ENCODE peak calls at places on chromosome 10, in ten cellular contexts. One of them, this sample, is unnamed.
A peak's percentile ranks its signal among the peaks of the same experiment; 100 is the strongest.

GRCh38 chr10:101123085-101123814 is 7.8 kb upstream of the TLX1 start:
- DNase-seq in stimulated activated CD8-positive, alpha-beta memory T cell treated with anti-CD3 and anti-CD28 coated beads, Interleukin-12 subunit alpha, Interleukin-12 subunit beta, amount 100 ng/mL, for 1 hour: no peak
- DNase-seq in astrocyte of the cerebellum: no peak
- DNase-seq in anterior cingulate cortex: no peak
- DNase-seq in pons: no peak
- DNase-seq in activated naive CD8-positive, alpha-beta T cell treated with anti-CD3 and anti-CD28 coated beads for 36 hours: no peak
- DNase-seq in GM12878: no peak
- DNase-seq in activated T-cell treated with anti-CD3 and anti-CD28 coated beads for 1 hour: no peak
- DNase-seq in stimulated activated naive B cell treated with anti-CD40 and anti-IgM and Interleukin-4, amounts not matched to agents 10 μg/mL and 1 μg/mL and 100 μg/mL, for 72 hours: no peak
- DNase-seq in NCI-H774: no peak
- DNase-seq in this sample: peak; percentile 28

GRCh38 chr10:99234067-99234738 is 1.4 kb downstream of the HPSE2 start:
- DNase-seq in stimulated activated CD8-positive, alpha-beta memory T cell treated with anti-CD3 and anti-CD28 coated beads, Interleukin-12 subunit alpha, Interleukin-12 subunit beta, amount 100 ng/mL, for 1 hour: no peak
- DNase-seq in astrocyte of the cerebellum: peak; percentile 15
- DNase-seq in anterior cingulate cortex: no peak
- DNase-seq in pons: peak; percentile 40
- DNase-seq in activated naive CD8-positive, alpha-beta T cell treated with anti-CD3 and anti-CD28 coated beads for 36 hours: peak; percentile 64
- DNase-seq in GM12878: peak; percentile 17
- DNase-seq in activated T-cell treated with anti-CD3 and anti-CD28 coated beads for 1 hour: no peak
- DNase-seq in stimulated activated naive B cell treated with anti-CD40 and anti-IgM and Interleukin-4, amounts not matched to agents 10 μg/mL and 1 μg/mL and 100 μg/mL, for 72 hours: peak; percentile 86
- DNase-seq in NCI-H774: no peak
- DNase-seq in this sample: no peak

GRCh38 chr10:14953452-14954000 is 370 bp downstream of the DCLRE1C start:
- DNase-seq in stimulated activated CD8-positive, alpha-beta memory T cell treated with anti-CD3 and anti-CD28 coated beads, Interleukin-12 subunit alpha, Interleukin-12 subunit beta, amount 100 ng/mL, for 1 hour: no peak
- DNase-seq in astrocyte of the cerebellum: peak; percentile 34
- DNase-seq in anterior cingulate cortex: peak; percentile 18
- DNase-seq in pons: peak; percentile 28
- DNase-seq in activated naive CD8-positive, alpha-beta T cell treated with anti-CD3 and anti-CD28 coated beads for 36 hours: no peak
- DNase-seq in GM12878: peak; percentile 40
- DNase-seq in activated T-cell treated with anti-CD3 and anti-CD28 coated beads for 1 hour: no peak
- DNase-seq in stimulated activated naive B cell treated with anti-CD40 and anti-IgM and Interleukin-4, amounts not matched to agents 10 μg/mL and 1 μg/mL and 100 μg/mL, for 72 hours: peak; percentile 11
- DNase-seq in NCI-H774: no peak
- DNase-seq in this sample: peak; percentile 80

GRCh38 chr10:22042557-22043326 is 39.2 kb upstream of the DNAJC1 start:
- DNase-seq in stimulated activated CD8-positive, alpha-beta memory T cell treated with anti-CD3 and anti-CD28 coated beads, Interleukin-12 subunit alpha, Interleukin-12 subunit beta, amount 100 ng/mL, for 1 hour: no peak
- DNase-seq in astrocyte of the cerebellum: no peak
- DNase-seq in anterior cingulate cortex: no peak
- DNase-seq in pons: no peak
- DNase-seq in activated naive CD8-positive, alpha-beta T cell treated with anti-CD3 and anti-CD28 coated beads for 36 hours: no peak
- DNase-seq in GM12878: no peak
- DNase-seq in activated T-cell treated with anti-CD3 and anti-CD28 coated beads for 1 hour: no peak
- DNase-seq in stimulated activated naive B cell treated with anti-CD40 and anti-IgM and Interleukin-4, amounts not matched to agents 10 μg/mL and 1 μg/mL and 100 μg/mL, for 72 hours: no peak
- DNase-seq in NCI-H774: no peak
- DNase-seq in this sample: peak; percentile 13

GRCh38 chr10:77428776-77429395 is 208.7 kb downstream of the KCNMA1 start:
- DNase-seq in stimulated activated CD8-positive, alpha-beta memory T cell treated with anti-CD3 and anti-CD28 coated beads, Interleukin-12 subunit alpha, Interleukin-12 subunit beta, amount 100 ng/mL, for 1 hour: no peak
- DNase-seq in astrocyte of the cerebellum: peak; percentile 73
- DNase-seq in anterior cingulate cortex: no peak
- DNase-seq in pons: peak; percentile 31
- DNase-seq in activated naive CD8-positive, alpha-beta T cell treated with anti-CD3 and anti-CD28 coated beads for 36 hours: no peak
- DNase-seq in GM12878: no peak
- DNase-seq in activated T-cell treated with anti-CD3 and anti-CD28 coated beads for 1 hour: no peak
- DNase-seq in stimulated activated naive B cell treated with anti-CD40 and anti-IgM and Interleukin-4, amounts not matched to agents 10 μg/mL and 1 μg/mL and 100 μg/mL, for 72 hours: no peak
- DNase-seq in NCI-H774: no peak
- DNase-seq in this sample: peak; percentile 22

GRCh38 chr10:95785942-95786669 is 30.1 kb downstream of the ENTPD1 start:
- DNase-seq in stimulated activated CD8-positive, alpha-beta memory T cell treated with anti-CD3 and anti-CD28 coated beads, Interleukin-12 subunit alpha, Interleukin-12 subunit beta, amount 100 ng/mL, for 1 hour: no peak
- DNase-seq in astrocyte of the cerebellum: no peak
- DNase-seq in anterior cingulate cortex: no peak
- DNase-seq in pons: no peak
- DNase-seq in activated naive CD8-positive, alpha-beta T cell treated with anti-CD3 and anti-CD28 coated beads for 36 hours: no peak
- DNase-seq in GM12878: peak; percentile 77
- DNase-seq in activated T-cell treated with anti-CD3 and anti-CD28 coated beads for 1 hour: no peak
- DNase-seq in stimulated activated naive B cell treated with anti-CD40 and anti-IgM and Interleukin-4, amounts not matched to agents 10 μg/mL and 1 μg/mL and 100 μg/mL, for 72 hours: no peak
- DNase-seq in NCI-H774: no peak
- DNase-seq in this sample: no peak

GRCh38 chr10:78408671-78409472 is 375.2 kb downstream of the RPS24 start:
- DNase-seq in stimulated activated CD8-positive, alpha-beta memory T cell treated with anti-CD3 and anti-CD28 coated beads, Interleukin-12 subunit alpha, Interleukin-12 subunit beta, amount 100 ng/mL, for 1 hour: no peak
- DNase-seq in astrocyte of the cerebellum: peak; percentile 68
- DNase-seq in anterior cingulate cortex: peak; percentile 41
- DNase-seq in pons: peak; percentile 37
- DNase-seq in activated naive CD8-positive, alpha-beta T cell treated with anti-CD3 and anti-CD28 coated beads for 36 hours: no peak
- DNase-seq in GM12878: no peak
- DNase-seq in activated T-cell treated with anti-CD3 and anti-CD28 coated beads for 1 hour: no peak
- DNase-seq in stimulated activated naive B cell treated with anti-CD40 and anti-IgM and Interleukin-4, amounts not matched to agents 10 μg/mL and 1 μg/mL and 100 μg/mL, for 72 hours: no peak
- DNase-seq in NCI-H774: peak; percentile 37
- DNase-seq in this sample: no peak

GRCh38 chr10:15168296-15168780 is at the start of gene NMT2:
- DNase-seq in stimulated activated CD8-positive, alpha-beta memory T cell treated with anti-CD3 and anti-CD28 coated beads, Interleukin-12 subunit alpha, Interleukin-12 subunit beta, amount 100 ng/mL, for 1 hour: no peak
- DNase-seq in astrocyte of the cerebellum: no peak
- DNase-seq in anterior cingulate cortex: no peak
- DNase-seq in pons: peak; percentile 85
- DNase-seq in activated naive CD8-positive, alpha-beta T cell treated with anti-CD3 and anti-CD28 coated beads for 36 hours: peak; percentile 84
- DNase-seq in GM12878: no peak
- DNase-seq in activated T-cell treated with anti-CD3 and anti-CD28 coated beads for 1 hour: no peak
- DNase-seq in stimulated activated naive B cell treated with anti-CD40 and anti-IgM and Interleukin-4, amounts not matched to agents 10 μg/mL and 1 μg/mL and 100 μg/mL, for 72 hours: peak; percentile 78
- DNase-seq in NCI-H774: peak; percentile 88
- DNase-seq in this sample: peak; percentile 97

GRCh38 chr10:30828680-30829079 is 199.1 kb upstream of the LYZL2 start:
- DNase-seq in stimulated activated CD8-positive, alpha-beta memory T cell treated with anti-CD3 and anti-CD28 coated beads, Interleukin-12 subunit alpha, Interleukin-12 subunit beta, amount 100 ng/mL, for 1 hour: no peak
- DNase-seq in astrocyte of the cerebellum: no peak
- DNase-seq in anterior cingulate cortex: no peak
- DNase-seq in pons: no peak
- DNase-seq in activated naive CD8-positive, alpha-beta T cell treated with anti-CD3 and anti-CD28 coated beads for 36 hours: no peak
- DNase-seq in GM12878: no peak
- DNase-seq in activated T-cell treated with anti-CD3 and anti-CD28 coated beads for 1 hour: no peak
- DNase-seq in stimulated activated naive B cell treated with anti-CD40 and anti-IgM and Interleukin-4, amounts not matched to agents 10 μg/mL and 1 μg/mL and 100 μg/mL, for 72 hours: no peak
- DNase-seq in NCI-H774: no peak
- DNase-seq in this sample: no peak

GRCh38 chr10:94623572-94623971 is 60.0 kb upstream of the CYP2C18 start:
- DNase-seq in stimulated activated CD8-positive, alpha-beta memory T cell treated with anti-CD3 and anti-CD28 coated beads, Interleukin-12 subunit alpha, Interleukin-12 subunit beta, amount 100 ng/mL, for 1 hour: no peak
- DNase-seq in astrocyte of the cerebellum: no peak
- DNase-seq in anterior cingulate cortex: no peak
- DNase-seq in pons: no peak
- DNase-seq in activated naive CD8-positive, alpha-beta T cell treated with anti-CD3 and anti-CD28 coated beads for 36 hours: no peak
- DNase-seq in GM12878: no peak
- DNase-seq in activated T-cell treated with anti-CD3 and anti-CD28 coated beads for 1 hour: no peak
- DNase-seq in stimulated activated naive B cell treated with anti-CD40 and anti-IgM and Interleukin-4, amounts not matched to agents 10 μg/mL and 1 μg/mL and 100 μg/mL, for 72 hours: no peak
- DNase-seq in NCI-H774: no peak
- DNase-seq in this sample: no peak

GRCh38 chr10:70145666-70146488 is 623 bp downstream of the TYSND1 start:
- DNase-seq in stimulated activated CD8-positive, alpha-beta memory T cell treated with anti-CD3 and anti-CD28 coated beads, Interleukin-12 subunit alpha, Interleukin-12 subunit beta, amount 100 ng/mL, for 1 hour: peak; percentile 46
- DNase-seq in astrocyte of the cerebellum: no peak
- DNase-seq in anterior cingulate cortex: peak; percentile 58
- DNase-seq in pons: peak; percentile 27
- DNase-seq in activated naive CD8-positive, alpha-beta T cell treated with anti-CD3 and anti-CD28 coated beads for 36 hours: peak; percentile 84
- DNase-seq in GM12878: no peak
- DNase-seq in activated T-cell treated with anti-CD3 and anti-CD28 coated beads for 1 hour: peak; percentile 56
- DNase-seq in stimulated activated naive B cell treated with anti-CD40 and anti-IgM and Interleukin-4, amounts not matched to agents 10 μg/mL and 1 μg/mL and 100 μg/mL, for 72 hours: peak; percentile 63
- DNase-seq in NCI-H774: peak; percentile 28
- DNase-seq in this sample: peak; percentile 74

GRCh38 chr10:110042891-110043290 is 35.1 kb downstream of the ADD3 start:
- DNase-seq in stimulated activated CD8-positive, alpha-beta memory T cell treated with anti-CD3 and anti-CD28 coated beads, Interleukin-12 subunit alpha, Interleukin-12 subunit beta, amount 100 ng/mL, for 1 hour: no peak
- DNase-seq in astrocyte of the cerebellum: no peak
- DNase-seq in anterior cingulate cortex: no peak
- DNase-seq in pons: no peak
- DNase-seq in activated naive CD8-positive, alpha-beta T cell treated with anti-CD3 and anti-CD28 coated beads for 36 hours: no peak
- DNase-seq in GM12878: no peak
- DNase-seq in activated T-cell treated with anti-CD3 and anti-CD28 coated beads for 1 hour: no peak
- DNase-seq in stimulated activated naive B cell treated with anti-CD40 and anti-IgM and Interleukin-4, amounts not matched to agents 10 μg/mL and 1 μg/mL and 100 μg/mL, for 72 hours: no peak
- DNase-seq in NCI-H774: no peak
- DNase-seq in this sample: no peak

GRCh38 chr10:70232155-70232858 is 922 bp downstream of the PPA1 start:
- DNase-seq in stimulated activated CD8-positive, alpha-beta memory T cell treated with anti-CD3 and anti-CD28 coated beads, Interleukin-12 subunit alpha, Interleukin-12 subunit beta, amount 100 ng/mL, for 1 hour: no peak
- DNase-seq in astrocyte of the cerebellum: no peak
- DNase-seq in anterior cingulate cortex: no peak
- DNase-seq in pons: no peak
- DNase-seq in activated naive CD8-positive, alpha-beta T cell treated with anti-CD3 and anti-CD28 coated beads for 36 hours: peak; percentile 51
- DNase-seq in GM12878: no peak
- DNase-seq in activated T-cell treated with anti-CD3 and anti-CD28 coated beads for 1 hour: peak; percentile 5
- DNase-seq in stimulated activated naive B cell treated with anti-CD40 and anti-IgM and Interleukin-4, amounts not matched to agents 10 μg/mL and 1 μg/mL and 100 μg/mL, for 72 hours: no peak
- DNase-seq in NCI-H774: peak; percentile 18
- DNase-seq in this sample: peak; percentile 54

GRCh38 chr10:86363184-86363832 is 3.3 kb downstream of the GRID1 start:
- DNase-seq in stimulated activated CD8-positive, alpha-beta memory T cell treated with anti-CD3 and anti-CD28 coated beads, Interleukin-12 subunit alpha, Interleukin-12 subunit beta, amount 100 ng/mL, for 1 hour: no peak
- DNase-seq in astrocyte of the cerebellum: no peak
- DNase-seq in anterior cingulate cortex: peak; percentile 34
- DNase-seq in pons: no peak
- DNase-seq in activated naive CD8-positive, alpha-beta T cell treated with anti-CD3 and anti-CD28 coated beads for 36 hours: peak; percentile 24
- DNase-seq in GM12878: no peak
- DNase-seq in activated T-cell treated with anti-CD3 and anti-CD28 coated beads for 1 hour: no peak
- DNase-seq in stimulated activated naive B cell treated with anti-CD40 and anti-IgM and Interleukin-4, amounts not matched to agents 10 μg/mL and 1 μg/mL and 100 μg/mL, for 72 hours: peak; percentile 17
- DNase-seq in NCI-H774: peak; percentile 4
- DNase-seq in this sample: peak; percentile 47

GRCh38 chr10:103144086-103144485 is 49.0 kb downstream of the NT5C2 start:
- DNase-seq in stimulated activated CD8-positive, alpha-beta memory T cell treated with anti-CD3 and anti-CD28 coated beads, Interleukin-12 subunit alpha, Interleukin-12 subunit beta, amount 100 ng/mL, for 1 hour: no peak
- DNase-seq in astrocyte of the cerebellum: no peak
- DNase-seq in anterior cingulate cortex: no peak
- DNase-seq in pons: no peak
- DNase-seq in activated naive CD8-positive, alpha-beta T cell treated with anti-CD3 and anti-CD28 coated beads for 36 hours: no peak
- DNase-seq in GM12878: no peak
- DNase-seq in activated T-cell treated with anti-CD3 and anti-CD28 coated beads for 1 hour: no peak
- DNase-seq in stimulated activated naive B cell treated with anti-CD40 and anti-IgM and Interleukin-4, amounts not matched to agents 10 μg/mL and 1 μg/mL and 100 μg/mL, for 72 hours: no peak
- DNase-seq in NCI-H774: no peak
- DNase-seq in this sample: no peak

GRCh38 chr10:124691448-124692435 is 52.4 kb downstream of the FAM53B start:
- DNase-seq in stimulated activated CD8-positive, alpha-beta memory T cell treated with anti-CD3 and anti-CD28 coated beads, Interleukin-12 subunit alpha, Interleukin-12 subunit beta, amount 100 ng/mL, for 1 hour: no peak
- DNase-seq in astrocyte of the cerebellum: no peak
- DNase-seq in anterior cingulate cortex: no peak
- DNase-seq in pons: no peak
- DNase-seq in activated naive CD8-positive, alpha-beta T cell treated with anti-CD3 and anti-CD28 coated beads for 36 hours: no peak
- DNase-seq in GM12878: no peak
- DNase-seq in activated T-cell treated with anti-CD3 and anti-CD28 coated beads for 1 hour: no peak
- DNase-seq in stimulated activated naive B cell treated with anti-CD40 and anti-IgM and Interleukin-4, amounts not matched to agents 10 μg/mL and 1 μg/mL and 100 μg/mL, for 72 hours: no peak
- DNase-seq in NCI-H774: no peak
- DNase-seq in this sample: peak; percentile 47

GRCh38 chr10:63107943-63108437 is 25.1 kb upstream of the NRBF2 start:
- DNase-seq in stimulated activated CD8-positive, alpha-beta memory T cell treated with anti-CD3 and anti-CD28 coated beads, Interleukin-12 subunit alpha, Interleukin-12 subunit beta, amount 100 ng/mL, for 1 hour: no peak
- DNase-seq in astrocyte of the cerebellum: no peak
- DNase-seq in anterior cingulate cortex: no peak
- DNase-seq in pons: no peak
- DNase-seq in activated naive CD8-positive, alpha-beta T cell treated with anti-CD3 and anti-CD28 coated beads for 36 hours: no peak
- DNase-seq in GM12878: no peak
- DNase-seq in activated T-cell treated with anti-CD3 and anti-CD28 coated beads for 1 hour: no peak
- DNase-seq in stimulated activated naive B cell treated with anti-CD40 and anti-IgM and Interleukin-4, amounts not matched to agents 10 μg/mL and 1 μg/mL and 100 μg/mL, for 72 hours: no peak
- DNase-seq in NCI-H774: no peak
- DNase-seq in this sample: no peak

GRCh38 chr10:119302172-119302571 is 94.8 kb downstream of the GRK5 start:
- DNase-seq in stimulated activated CD8-positive, alpha-beta memory T cell treated with anti-CD3 and anti-CD28 coated beads, Interleukin-12 subunit alpha, Interleukin-12 subunit beta, amount 100 ng/mL, for 1 hour: no peak
- DNase-seq in astrocyte of the cerebellum: no peak
- DNase-seq in anterior cingulate cortex: no peak
- DNase-seq in pons: no peak
- DNase-seq in activated naive CD8-positive, alpha-beta T cell treated with anti-CD3 and anti-CD28 coated beads for 36 hours: no peak
- DNase-seq in GM12878: no peak
- DNase-seq in activated T-cell treated with anti-CD3 and anti-CD28 coated beads for 1 hour: no peak
- DNase-seq in stimulated activated naive B cell treated with anti-CD40 and anti-IgM and Interleukin-4, amounts not matched to agents 10 μg/mL and 1 μg/mL and 100 μg/mL, for 72 hours: no peak
- DNase-seq in NCI-H774: no peak
- DNase-seq in this sample: no peak

GRCh38 chr10:114732931-114733330 is 74.9 kb upstream of the ABLIM1 start:
- DNase-seq in stimulated activated CD8-positive, alpha-beta memory T cell treated with anti-CD3 and anti-CD28 coated beads, Interleukin-12 subunit alpha, Interleukin-12 subunit beta, amount 100 ng/mL, for 1 hour: no peak
- DNase-seq in astrocyte of the cerebellum: no peak
- DNase-seq in anterior cingulate cortex: no peak
- DNase-seq in pons: no peak
- DNase-seq in activated naive CD8-positive, alpha-beta T cell treated with anti-CD3 and anti-CD28 coated beads for 36 hours: no peak
- DNase-seq in GM12878: no peak
- DNase-seq in activated T-cell treated with anti-CD3 and anti-CD28 coated beads for 1 hour: no peak
- DNase-seq in stimulated activated naive B cell treated with anti-CD40 and anti-IgM and Interleukin-4, amounts not matched to agents 10 μg/mL and 1 μg/mL and 100 μg/mL, for 72 hours: no peak
- DNase-seq in NCI-H774: no peak
- DNase-seq in this sample: no peak

GRCh38 chr10:119360181-119360921 is 153.0 kb downstream of the GRK5 start:
- DNase-seq in stimulated activated CD8-positive, alpha-beta memory T cell treated with anti-CD3 and anti-CD28 coated beads, Interleukin-12 subunit alpha, Interleukin-12 subunit beta, amount 100 ng/mL, for 1 hour: no peak
- DNase-seq in astrocyte of the cerebellum: no peak
- DNase-seq in anterior cingulate cortex: no peak
- DNase-seq in pons: no peak
- DNase-seq in activated naive CD8-positive, alpha-beta T cell treated with anti-CD3 and anti-CD28 coated beads for 36 hours: no peak
- DNase-seq in GM12878: no peak
- DNase-seq in activated T-cell treated with anti-CD3 and anti-CD28 coated beads for 1 hour: no peak
- DNase-seq in stimulated activated naive B cell treated with anti-CD40 and anti-IgM and Interleukin-4, amounts not matched to agents 10 μg/mL and 1 μg/mL and 100 μg/mL, for 72 hours: no peak
- DNase-seq in NCI-H774: no peak
- DNase-seq in this sample: no peak

GRCh38 chr10:17910144-17910789 is 41.5 kb upstream of the SLC39A12 start:
- DNase-seq in stimulated activated CD8-positive, alpha-beta memory T cell treated with anti-CD3 and anti-CD28 coated beads, Interleukin-12 subunit alpha, Interleukin-12 subunit beta, amount 100 ng/mL, for 1 hour: no peak
- DNase-seq in astrocyte of the cerebellum: peak; percentile 46
- DNase-seq in anterior cingulate cortex: no peak
- DNase-seq in pons: peak; percentile 49
- DNase-seq in activated naive CD8-positive, alpha-beta T cell treated with anti-CD3 and anti-CD28 coated beads for 36 hours: no peak
- DNase-seq in GM12878: peak; percentile 2
- DNase-seq in activated T-cell treated with anti-CD3 and anti-CD28 coated beads for 1 hour: no peak
- DNase-seq in stimulated activated naive B cell treated with anti-CD40 and anti-IgM and Interleukin-4, amounts not matched to agents 10 μg/mL and 1 μg/mL and 100 μg/mL, for 72 hours: peak; percentile 4
- DNase-seq in NCI-H774: no peak
- DNase-seq in this sample: peak; percentile 28

GRCh38 chr10:24306507-24306875 is 97.6 kb downstream of the KIAA1217 start:
- DNase-seq in stimulated activated CD8-positive, alpha-beta memory T cell treated with anti-CD3 and anti-CD28 coated beads, Interleukin-12 subunit alpha, Interleukin-12 subunit beta, amount 100 ng/mL, for 1 hour: no peak
- DNase-seq in astrocyte of the cerebellum: no peak
- DNase-seq in anterior cingulate cortex: no peak
- DNase-seq in pons: no peak
- DNase-seq in activated naive CD8-positive, alpha-beta T cell treated with anti-CD3 and anti-CD28 coated beads for 36 hours: no peak
- DNase-seq in GM12878: no peak
- DNase-seq in activated T-cell treated with anti-CD3 and anti-CD28 coated beads for 1 hour: no peak
- DNase-seq in stimulated activated naive B cell treated with anti-CD40 and anti-IgM and Interleukin-4, amounts not matched to agents 10 μg/mL and 1 μg/mL and 100 μg/mL, for 72 hours: no peak
- DNase-seq in NCI-H774: no peak
- DNase-seq in this sample: no peak

GRCh38 chr10:56880541-56880940 is 519.5 kb upstream of the ZWINT start:
- DNase-seq in stimulated activated CD8-positive, alpha-beta memory T cell treated with anti-CD3 and anti-CD28 coated beads, Interleukin-12 subunit alpha, Interleukin-12 subunit beta, amount 100 ng/mL, for 1 hour: no peak
- DNase-seq in astrocyte of the cerebellum: no peak
- DNase-seq in anterior cingulate cortex: no peak
- DNase-seq in pons: no peak
- DNase-seq in activated naive CD8-positive, alpha-beta T cell treated with anti-CD3 and anti-CD28 coated beads for 36 hours: no peak
- DNase-seq in GM12878: no peak
- DNase-seq in activated T-cell treated with anti-CD3 and anti-CD28 coated beads for 1 hour: no peak
- DNase-seq in stimulated activated naive B cell treated with anti-CD40 and anti-IgM and Interleukin-4, amounts not matched to agents 10 μg/mL and 1 μg/mL and 100 μg/mL, for 72 hours: no peak
- DNase-seq in NCI-H774: no peak
- DNase-seq in this sample: peak; percentile 6

GRCh38 chr10:128066954-128067382 is 59.3 kb downstream of the MKI67 start:
- DNase-seq in stimulated activated CD8-positive, alpha-beta memory T cell treated with anti-CD3 and anti-CD28 coated beads, Interleukin-12 subunit alpha, Interleukin-12 subunit beta, amount 100 ng/mL, for 1 hour: no peak
- DNase-seq in astrocyte of the cerebellum: no peak
- DNase-seq in anterior cingulate cortex: no peak
- DNase-seq in pons: no peak
- DNase-seq in activated naive CD8-positive, alpha-beta T cell treated with anti-CD3 and anti-CD28 coated beads for 36 hours: no peak
- DNase-seq in GM12878: no peak
- DNase-seq in activated T-cell treated with anti-CD3 and anti-CD28 coated beads for 1 hour: no peak
- DNase-seq in stimulated activated naive B cell treated with anti-CD40 and anti-IgM and Interleukin-4, amounts not matched to agents 10 μg/mL and 1 μg/mL and 100 μg/mL, for 72 hours: no peak
- DNase-seq in NCI-H774: no peak
- DNase-seq in this sample: no peak

GRCh38 chr10:15546606-15547005 is 173.1 kb downstream of the ITGA8 start:
- DNase-seq in stimulated activated CD8-positive, alpha-beta memory T cell treated with anti-CD3 and anti-CD28 coated beads, Interleukin-12 subunit alpha, Interleukin-12 subunit beta, amount 100 ng/mL, for 1 hour: no peak
- DNase-seq in astrocyte of the cerebellum: no peak
- DNase-seq in anterior cingulate cortex: no peak
- DNase-seq in pons: no peak
- DNase-seq in activated naive CD8-positive, alpha-beta T cell treated with anti-CD3 and anti-CD28 coated beads for 36 hours: no peak
- DNase-seq in GM12878: no peak
- DNase-seq in activated T-cell treated with anti-CD3 and anti-CD28 coated beads for 1 hour: no peak
- DNase-seq in stimulated activated naive B cell treated with anti-CD40 and anti-IgM and Interleukin-4, amounts not matched to agents 10 μg/mL and 1 μg/mL and 100 μg/mL, for 72 hours: no peak
- DNase-seq in NCI-H774: no peak
- DNase-seq in this sample: no peak

GRCh38 chr10:1366811-1367425 is 310.7 kb downstream of the WDR37 start:
- DNase-seq in stimulated activated CD8-positive, alpha-beta memory T cell treated with anti-CD3 and anti-CD28 coated beads, Interleukin-12 subunit alpha, Interleukin-12 subunit beta, amount 100 ng/mL, for 1 hour: no peak
- DNase-seq in astrocyte of the cerebellum: no peak
- DNase-seq in anterior cingulate cortex: no peak
- DNase-seq in pons: no peak
- DNase-seq in activated naive CD8-positive, alpha-beta T cell treated with anti-CD3 and anti-CD28 coated beads for 36 hours: no peak
- DNase-seq in GM12878: no peak
- DNase-seq in activated T-cell treated with anti-CD3 and anti-CD28 coated beads for 1 hour: no peak
- DNase-seq in stimulated activated naive B cell treated with anti-CD40 and anti-IgM and Interleukin-4, amounts not matched to agents 10 μg/mL and 1 μg/mL and 100 μg/mL, for 72 hours: no peak
- DNase-seq in NCI-H774: no peak
- DNase-seq in this sample: no peak

GRCh38 chr10:110641256-110641655 is 2.9 kb upstream of the RBM20 start:
- DNase-seq in stimulated activated CD8-positive, alpha-beta memory T cell treated with anti-CD3 and anti-CD28 coated beads, Interleukin-12 subunit alpha, Interleukin-12 subunit beta, amount 100 ng/mL, for 1 hour: peak; percentile 13
- DNase-seq in astrocyte of the cerebellum: no peak
- DNase-seq in anterior cingulate cortex: no peak
- DNase-seq in pons: no peak
- DNase-seq in activated naive CD8-positive, alpha-beta T cell treated with anti-CD3 and anti-CD28 coated beads for 36 hours: peak; percentile 56
- DNase-seq in GM12878: no peak
- DNase-seq in activated T-cell treated with anti-CD3 and anti-CD28 coated beads for 1 hour: no peak
- DNase-seq in stimulated activated naive B cell treated with anti-CD40 and anti-IgM and Interleukin-4, amounts not matched to agents 10 μg/mL and 1 μg/mL and 100 μg/mL, for 72 hours: no peak
- DNase-seq in NCI-H774: no peak
- DNase-seq in this sample: peak; percentile 81

GRCh38 chr10:92891885-92892705 is 43.8 kb downstream of the EXOC6 start:
- DNase-seq in stimulated activated CD8-positive, alpha-beta memory T cell treated with anti-CD3 and anti-CD28 coated beads, Interleukin-12 subunit alpha, Interleukin-12 subunit beta, amount 100 ng/mL, for 1 hour: no peak
- DNase-seq in astrocyte of the cerebellum: peak; percentile 59
- DNase-seq in anterior cingulate cortex: no peak
- DNase-seq in pons: no peak
- DNase-seq in activated naive CD8-positive, alpha-beta T cell treated with anti-CD3 and anti-CD28 coated beads for 36 hours: no peak
- DNase-seq in GM12878: no peak
- DNase-seq in activated T-cell treated with anti-CD3 and anti-CD28 coated beads for 1 hour: no peak
- DNase-seq in stimulated activated naive B cell treated with anti-CD40 and anti-IgM and Interleukin-4, amounts not matched to agents 10 μg/mL and 1 μg/mL and 100 μg/mL, for 72 hours: no peak
- DNase-seq in NCI-H774: no peak
- DNase-seq in this sample: peak; percentile 75

This sample was measured in NCI-H146.